ENCODE peak calls at places on chromosomes 6 and 20, in eight cellular contexts. M is fibroblast of mammary gland; X is CD8-positive, alpha-beta T cell; E is body of pancreas; K is OCI-LY7; O is fibroblast of lung; A is Calu3; P is foreskin fibroblast. L is an unnamed sample.

GRCh38 chr6:110140650-110141049 is 38.8 kb downstream of the WASF1 start:
- DNase-seq in M (peak; percentile 60), X (no peak), E (no peak), K (no peak), O (peak; percentile 86), A (no peak), P (peak; percentile 32), L (no peak)

GRCh38 chr20:45783656-45784294 is 7.9 kb downstream of the WFDC3 start:
- DNase-seq in M (no peak), X (no peak), E (peak; percentile 55), K (no peak), O (no peak), A (peak; percentile 66), P (no peak), L (no peak)

GRCh38 chr20:3653921-3654320 is 9.3 kb downstream of the GFRA4 start:
- DNase-seq in M (no peak), X (no peak), E (no peak), K (no peak), O (no peak), A (no peak), P (no peak), L (no peak)

GRCh38 chr20:63357921-63358905 is 2.9 kb downstream of the CHRNA4 start:
- DNase-seq in M (no peak), X (no peak), E (peak; percentile 34), K (no peak), O (no peak), A (no peak), P (no peak), L (no peak)

GRCh38 chr6:1724616-1725015 is 114.9 kb downstream of the FOXC1 start:
- DNase-seq in M (no peak), X (no peak), E (no peak), K (no peak), O (no peak), A (peak; percentile 89), P (no peak), L (no peak)

GRCh38 chr6:9467746-9468145 is 947.1 kb downstream of the TFAP2A start:
- DNase-seq in M (peak; percentile 70), X (no peak), E (no peak), K (no peak), O (peak; percentile 24), A (no peak), P (peak; percentile 83), L (no peak)

GRCh38 chr6:107235521-107235920 is 120.2 kb upstream of the BEND3 start:
- DNase-seq in M (peak; percentile 66), X (no peak), E (no peak), K (no peak), O (peak; percentile 65), A (no peak), P (peak; percentile 31), L (no peak)

GRCh38 chr20:4750381-4750780 is 28.7 kb downstream of the PRND start:
- DNase-seq in M (no peak), X (no peak), E (no peak), K (no peak), O (no peak), A (no peak), P (no peak), L (no peak)

GRCh38 chr6:142744836-142745235 is 200.1 kb downstream of the HIVEP2 start:
- DNase-seq in M (peak; percentile 36), X (no peak), E (no peak), K (no peak), O (no peak), A (no peak), P (no peak), L (no peak)

GRCh38 chr6:156953478-156954146 is 176.4 kb downstream of the ARID1B start:
- DNase-seq in M (peak; percentile 97), X (no peak), E (no peak), K (peak; percentile 19), O (peak; percentile 97), A (peak; percentile 73), P (peak; percentile 93), L (no peak)

GRCh38 chr6:74632196-74632595 is 573.7 kb downstream of the COL12A1 start:
- DNase-seq in M (no peak), X (no peak), E (no peak), K (no peak), O (no peak), A (no peak), P (no peak), L (no peak)

GRCh38 chr6:106617857-106618256 is 11.4 kb downstream of the RTN4IP1 start:
- DNase-seq in M (no peak), X (no peak), E (no peak), K (no peak), O (no peak), A (no peak), P (no peak), L (no peak)

GRCh38 chr20:34717230-34718095 is 13.3 kb downstream of the TP53INP2 start:
- DNase-seq in M (no peak), X (no peak), E (no peak), K (no peak), O (no peak), A (no peak), P (no peak), L (no peak)

GRCh38 chr20:2687514-2687913 is 5.1 kb upstream of the EBF4 start:
- DNase-seq in M (no peak), X (no peak), E (no peak), K (no peak), O (no peak), A (no peak), P (no peak), L (no peak)

GRCh38 chr6:53220605-53221004 is 72.0 kb upstream of the GCM1 start:
- DNase-seq in M (no peak), X (no peak), E (no peak), K (no peak), O (no peak), A (no peak), P (no peak), L (no peak)

GRCh38 chr20:19274412-19275015 is 62.1 kb downstream of the SLC24A3 start:
- DNase-seq in M (no peak), X (no peak), E (no peak), K (no peak), O (peak; percentile 69), A (no peak), P (no peak), L (no peak)

GRCh38 chr20:51452734-51453133 is 89.8 kb downstream of the NFATC2 start:
- DNase-seq in M (no peak), X (no peak), E (no peak), K (no peak), O (no peak), A (no peak), P (no peak), L (no peak)

GRCh38 chr6:41367061-41367460 is 31.7 kb downstream of the NCR2 start:
- DNase-seq in M (no peak), X (peak; percentile 19), E (no peak), K (no peak), O (no peak), A (no peak), P (no peak), L (no peak)

GRCh38 chr6:41371461-41371991 is 36.1 kb downstream of the NCR2 start:
- DNase-seq in M (peak; percentile 20), X (no peak), E (no peak), K (no peak), O (peak; percentile 40), A (peak; percentile 62), P (peak; percentile 39), L (peak; percentile 31)

GRCh38 chr6:41370488-41371111 is 35.2 kb downstream of the NCR2 start:
- DNase-seq in M (no peak), X (no peak), E (no peak), K (no peak), O (no peak), A (no peak), P (no peak), L (no peak)

GRCh38 chr6:41366150-41366549 is 30.7 kb downstream of the NCR2 start:
- DNase-seq in M (no peak), X (no peak), E (no peak), K (no peak), O (no peak), A (no peak), P (no peak), L (no peak)

DNA sequence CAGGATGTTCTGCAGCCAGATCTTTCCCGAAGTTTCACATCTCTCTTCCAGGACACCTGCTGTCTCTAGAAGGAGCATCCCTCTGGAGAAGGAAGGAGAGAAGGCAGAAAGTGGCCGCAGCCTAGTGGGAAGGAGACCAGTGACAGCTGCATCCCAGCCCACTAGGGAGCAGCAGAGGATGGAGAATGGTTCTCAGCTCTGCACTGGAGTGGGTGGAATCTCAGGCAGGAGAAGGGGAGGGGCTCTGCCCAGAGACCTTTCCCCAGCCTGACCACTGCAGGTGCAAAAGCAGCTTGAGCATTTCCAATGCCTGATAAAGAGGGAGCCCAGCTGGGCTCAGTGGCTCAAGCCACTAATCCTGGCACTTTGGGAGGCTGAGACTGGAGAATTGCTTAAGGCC is 32.3 kb downstream of the NCR2 start:
- DNase-seq in M (peak; percentile 47), X (peak; percentile 42), E (peak; percentile 31), K (peak; percentile 18), O (peak; percentile 51), A (peak; percentile 83), P (no peak), L (no peak)
- TF ChIP-seq CTCF in M (peak; percentile 71), X (no peak), E (peak; percentile 20), K (peak; percentile 66), O (peak; percentile 50), A (peak; percentile 60), P (peak; percentile 72), L (no peak)

DNA sequence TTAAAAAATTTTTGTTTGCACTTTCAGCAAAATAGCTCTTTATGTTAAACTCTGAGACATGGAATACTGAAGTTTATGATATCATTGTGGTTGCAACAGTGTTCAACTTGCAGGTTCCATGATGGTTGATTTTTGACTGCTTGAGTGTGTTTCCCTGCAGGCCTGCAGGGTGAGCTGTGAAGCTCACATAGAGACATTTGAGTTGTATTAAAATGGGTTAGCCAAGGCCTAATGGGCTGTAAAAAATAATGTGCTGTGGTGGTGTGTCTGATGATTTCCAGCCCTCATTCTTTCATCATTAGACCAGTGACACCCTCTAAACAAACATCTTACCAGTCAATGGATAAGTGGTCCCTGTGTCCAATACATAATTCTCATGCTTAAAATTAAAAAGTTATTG is 321.4 kb downstream of the FARS2 start:
- DNase-seq in M (peak; percentile 23), X (no peak), E (no peak), K (no peak), O (peak; percentile 21), A (no peak), P (peak; percentile 14), L (no peak)
- TF ChIP-seq CTCF in M (peak; percentile 27), X (no peak), E (no peak), K (no peak), O (peak; percentile 14), A (no peak), P (no peak), L (no peak)

GRCh38 chr20:44273231-44274215 is 26.4 kb downstream of the GDAP1L1 start:
- DNase-seq in M (no peak), X (no peak), E (no peak), K (no peak), O (no peak), A (no peak), P (no peak), L (no peak)
- TF ChIP-seq CTCF in M (no peak), X (no peak), E (no peak), K (no peak), O (no peak), A (no peak), P (no peak), L (no peak)

DNA sequence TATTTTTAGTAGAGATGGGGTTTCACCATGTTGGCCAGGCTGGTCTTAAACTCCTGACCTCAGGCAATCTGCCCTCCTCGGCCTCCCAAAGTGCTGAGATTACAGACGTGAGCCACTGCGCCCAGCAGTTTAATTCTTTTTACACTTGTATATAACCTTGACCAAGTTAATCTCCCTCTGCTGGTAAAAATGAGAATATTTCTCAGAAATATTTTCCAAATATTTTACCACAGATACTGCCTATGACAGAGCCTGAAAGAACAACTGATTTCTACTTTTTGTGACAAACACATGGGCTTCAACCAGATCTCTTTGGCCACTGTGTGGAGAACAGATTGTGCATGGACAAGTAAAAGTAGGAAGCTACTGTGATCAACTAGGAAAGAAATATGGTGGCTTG is 21.2 kb upstream of the NHSL1 start:
- DNase-seq in M (peak; percentile 38), X (no peak), E (no peak), K (peak; percentile 44), O (peak; percentile 57), A (no peak), P (no peak), L (no peak)
- TF ChIP-seq CTCF in M (peak; percentile 25), X (peak; percentile 39), E (no peak), K (peak; percentile 69), O (peak; percentile 15), A (no peak), P (peak; percentile 15), L (no peak)